ENCODE peak calls at places on chromosomes 7 and 10, in five cellular contexts. O is HCT116, R is K562, L is Panc1, M is HepG2. A is an unnamed sample.

GRCh38 chr7:117385340-117386124 is 41.8 kb downstream of the ASZ1 start:
- DNase-seq in O (peak), R (no peak), L (peak), M (no peak), A (no peak)

GRCh38 chr10:32163076-32163773 is 107.0 kb upstream of the KIF5B start:
- DNase-seq in O (no peak), R (no peak), L (no peak), M (no peak), A (no peak)

GRCh38 chr10:61896854-61897661 is 4.4 kb upstream of the ARID5B start:
- DNase-seq in O (peak), R (peak), L (peak), M (peak), A (peak)

GRCh38 chr7:81002471-81002870 is 83.6 kb upstream of the SEMA3C start:
- DNase-seq in O (no peak), R (no peak), L (no peak), M (no peak), A (no peak)

GRCh38 chr7:121313220-121313792 is 15.5 kb upstream of the WNT16 start:
- DNase-seq in O (no peak), R (no peak), L (no peak), M (no peak), A (no peak)

GRCh38 chr7:76430211-76430610 is 5.5 kb downstream of the ZP3 start:
- DNase-seq in O (no peak), R (no peak), L (no peak), M (no peak), A (no peak)

GRCh38 chr7:29569648-29570047 is 6.0 kb downstream of the PRR15 start:
- DNase-seq in O (no peak), R (no peak), L (no peak), M (peak), A (no peak)

GRCh38 chr10:104337527-104337984 is 709 bp downstream of the ITPRIP start:
- DNase-seq in O (no peak), R (peak), L (no peak), M (no peak), A (no peak)

GRCh38 chr10:71802235-71802634 is 28.9 kb upstream of the VSIR start:
- DNase-seq in O (no peak), R (no peak), L (no peak), M (no peak), A (no peak)

GRCh38 chr7:42476255-42476654 is 239.2 kb upstream of the GLI3 start:
- DNase-seq in O (no peak), R (no peak), L (no peak), M (no peak), A (no peak)

GRCh38 chr10:115093776-115094361 is 704 bp downstream of the ATRNL1 start:
- DNase-seq in O (no peak), R (no peak), L (no peak), M (no peak), A (peak)

GRCh38 chr10:74871595-74872382 is 45.4 kb downstream of the KAT6B start:
- DNase-seq in O (no peak), R (no peak), L (no peak), M (no peak), A (no peak)

GRCh38 chr10:91689731-91690168 is 56.9 kb upstream of the PPP1R3C start:
- DNase-seq in O (no peak), R (no peak), L (no peak), M (no peak), A (no peak)

GRCh38 chr7:3033136-3033535 is 10.5 kb downstream of the CARD11 start:
- DNase-seq in O (no peak), R (no peak), L (no peak), M (no peak), A (no peak)

GRCh38 chr7:128937271-128937646 is 468 bp upstream of the IRF5 start:
- DNase-seq in O (no peak), R (no peak), L (no peak), M (no peak), A (no peak)

GRCh38 chr10:13956826-13957225 is 370.1 kb downstream of the PRPF18 start:
- DNase-seq in O (no peak), R (peak), L (no peak), M (peak), A (no peak)

GRCh38 chr7:55056577-55057480 is 38.0 kb downstream of the EGFR start:
- DNase-seq in O (no peak), R (no peak), L (no peak), M (no peak), A (no peak)

GRCh38 chr10:108586424-108586823 is 1336.9 kb downstream of the XPNPEP1 start:
- DNase-seq in O (no peak), R (no peak), L (no peak), M (no peak), A (no peak)

GRCh38 chr7:96837583-96837982 is 127.9 kb upstream of the SEM1 start:
- DNase-seq in O (no peak), R (no peak), L (no peak), M (no peak), A (no peak)

GRCh38 chr7:122595885-122596284 is 103.0 kb downstream of the RNF133 start:
- DNase-seq in O (no peak), R (no peak), L (no peak), M (no peak), A (no peak)

GRCh38 chr7:1380211-1380815 is 79.0 kb downstream of the MICALL2 start:
- DNase-seq in O (no peak), R (no peak), L (no peak), M (no peak), A (no peak)

GRCh38 chr7:144513332-144513731 is 109.8 kb upstream of the NOBOX start:
- DNase-seq in O (peak), R (peak), L (peak), M (no peak), A (no peak)

GRCh38 chr7:96167424-96167823 is 154.5 kb downstream of the SLC25A13 start:
- DNase-seq in O (no peak), R (no peak), L (no peak), M (no peak), A (no peak)

GRCh38 chr10:60172363-60172990 is 217.2 kb downstream of the ANK3 start:
- DNase-seq in O (no peak), R (no peak), L (no peak), M (no peak), A (no peak)

GRCh38 chr10:108861181-108861754 is 1062.0 kb downstream of the XPNPEP1 start:
- DNase-seq in O (no peak), R (no peak), L (no peak), M (no peak), A (no peak)

GRCh38 chr7:124918662-124919061 is 11.0 kb downstream of the POT1 start:
- DNase-seq in O (no peak), R (no peak), L (no peak), M (no peak), A (no peak)

GRCh38 chr10:104255244-104255981 is 721 bp downstream of the GSTO1 start:
- DNase-seq in O (no peak), R (peak), L (no peak), M (peak), A (no peak)

DNA sequence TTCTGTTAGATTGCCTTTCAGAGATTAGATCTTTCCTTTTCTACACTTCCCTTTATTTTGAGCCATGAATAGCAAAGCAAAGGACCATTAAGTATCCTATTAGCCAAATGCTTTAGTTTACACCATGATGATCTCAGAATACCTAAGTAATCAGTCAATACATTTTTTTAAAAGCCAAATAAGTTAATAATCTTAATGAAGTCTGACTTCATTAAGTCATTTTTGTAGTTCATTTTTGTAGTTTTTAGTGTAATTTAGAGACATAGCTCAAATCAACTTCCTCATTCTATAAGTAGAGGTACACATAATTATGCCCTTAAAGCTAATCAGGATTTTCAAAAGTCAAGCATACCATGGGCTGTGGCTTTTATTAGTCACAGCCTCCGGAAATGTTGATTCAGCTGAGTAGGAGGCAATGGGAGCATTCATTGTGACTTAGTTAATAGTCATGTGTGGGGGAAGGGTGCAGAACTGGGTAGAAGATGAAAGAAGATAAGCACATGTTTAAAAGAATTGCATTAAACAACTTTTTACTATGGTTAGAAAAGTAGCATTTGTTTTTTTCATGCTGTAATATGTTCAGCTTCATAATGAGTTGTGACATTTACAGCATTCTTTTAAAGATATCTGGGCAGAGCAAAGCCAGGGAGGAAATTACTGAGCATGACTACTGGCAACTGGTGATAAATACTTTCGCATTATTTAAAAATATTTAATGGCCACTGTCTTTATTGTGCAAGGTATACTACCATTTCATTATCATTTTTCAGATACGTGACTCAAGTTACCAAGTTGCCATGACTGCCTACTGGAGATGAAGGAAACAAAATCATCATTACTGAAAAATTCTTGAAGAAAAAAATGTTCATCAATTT is 57.3 kb upstream of the CCDC71L start:
- DNase-seq in O (peak), R (peak), L (peak), M (peak), A (no peak)
- TF ChIP-seq SIN3A in O (peak), R (no peak), L (no peak), M (no peak), A (no peak)

DNA sequence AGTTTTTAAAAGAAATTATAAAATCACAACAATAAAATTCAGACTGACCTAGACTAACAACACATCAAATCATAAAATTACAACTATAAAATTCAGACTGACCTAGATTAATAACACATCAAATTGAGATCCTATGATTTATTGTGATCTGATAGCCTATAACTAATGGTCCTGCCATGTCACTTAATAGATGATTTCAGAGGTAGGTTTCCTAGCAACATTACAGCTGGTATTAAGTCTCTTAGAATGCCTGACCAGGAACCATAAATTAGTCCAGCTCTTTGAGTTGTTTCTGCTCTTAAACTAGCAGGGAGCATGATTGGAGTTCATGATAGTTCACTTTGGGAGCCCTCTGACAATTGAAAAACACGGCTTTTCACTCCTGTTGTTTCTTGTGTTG is 318.9 kb downstream of the BMPER start:
- DNase-seq in O (no peak), R (no peak), L (no peak), M (no peak), A (no peak)
- TF ChIP-seq SIN3A in O (no peak), R (no peak), L (no peak), M (no peak), A (no peak)

GRCh38 chr10:101940916-101941315 is 97.3 kb upstream of the KCNIP2 start:
- DNase-seq in O (no peak), R (no peak), L (no peak), M (no peak), A (no peak)

GRCh38 chr10:101938316-101939272 is 95.0 kb upstream of the KCNIP2 start:
- DNase-seq in O (peak), R (no peak), L (peak), M (no peak), A (no peak)

GRCh38 chr10:101941871-101942270 is 98.3 kb upstream of the KCNIP2 start:
- DNase-seq in O (no peak), R (no peak), L (no peak), M (no peak), A (no peak)

GRCh38 chr10:101939273-101939635 is 95.7 kb upstream of the KCNIP2 start:
- DNase-seq in O (peak), R (no peak), L (peak), M (no peak), A (no peak)

DNA sequence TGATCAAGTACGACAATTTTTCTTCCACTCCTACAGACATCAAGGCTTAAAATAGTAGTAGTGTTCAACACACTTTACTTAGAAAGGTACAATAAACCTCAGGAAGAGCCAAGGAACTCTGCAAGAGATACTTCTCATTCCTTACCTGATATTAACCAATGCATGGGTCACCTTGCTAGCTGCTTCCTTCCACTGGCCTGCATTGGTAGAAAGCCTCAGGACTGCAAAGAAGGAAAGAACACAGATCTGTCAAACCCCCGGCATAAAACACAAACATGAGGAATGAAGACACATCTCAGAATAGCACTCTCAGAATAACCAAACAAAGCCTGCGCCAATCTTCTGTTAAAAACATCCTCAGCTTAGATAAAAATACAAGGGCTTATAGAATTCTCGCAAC is 96.1 kb upstream of the KCNIP2 start:
- DNase-seq in O (no peak), R (no peak), L (no peak), M (no peak), A (no peak)
- TF ChIP-seq SIN3A in O (no peak), R (no peak), L (no peak), M (no peak), A (no peak)

DNA sequence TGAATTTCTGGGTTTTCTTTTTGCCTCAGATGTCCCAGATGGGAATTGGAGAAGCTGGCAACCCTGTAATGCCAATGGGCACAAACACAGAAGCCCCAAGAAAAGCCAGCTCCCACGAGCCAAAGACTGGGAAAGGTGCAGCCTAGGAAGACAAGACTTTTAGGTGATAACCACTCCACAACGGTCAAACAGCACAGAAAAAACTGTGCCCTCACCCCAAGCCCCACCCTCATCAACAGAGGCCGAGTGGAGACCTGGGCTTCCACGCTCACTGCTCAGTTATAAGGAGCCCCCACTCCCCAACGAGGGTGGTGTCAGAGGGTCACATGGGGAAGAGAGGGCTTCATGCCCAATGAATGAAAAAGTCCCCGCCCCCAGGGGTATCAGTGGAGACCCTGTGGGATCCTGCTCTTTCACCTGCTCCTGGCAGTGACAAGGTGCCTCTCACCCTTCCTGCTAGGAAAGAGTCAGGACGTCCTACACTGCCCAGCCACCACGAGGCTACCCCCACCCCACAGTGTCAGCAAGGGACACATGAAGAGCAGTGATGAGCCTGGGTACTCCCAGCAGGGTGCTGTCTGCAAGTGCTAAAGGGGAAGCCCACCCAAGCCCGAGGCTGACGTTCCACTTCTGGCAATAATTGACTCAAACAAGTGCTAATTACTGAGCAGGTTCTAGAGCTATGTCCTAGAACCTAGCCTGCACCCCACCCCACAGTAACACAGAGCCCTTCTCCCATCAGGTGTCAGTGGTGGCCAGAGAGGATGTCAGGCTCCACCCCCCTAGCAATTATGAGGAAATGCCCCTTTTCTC is 8.3 kb downstream of the TMEM273 start:
- DNase-seq in O (no peak), R (peak), L (no peak), M (no peak), A (no peak)
- TF ChIP-seq SIN3A in O (no peak), R (no peak), L (no peak), M (no peak), A (no peak)

GRCh38 chr10:44398747-44399477 is 14.0 kb upstream of the CXCL12 start:
- DNase-seq in O (no peak), R (no peak), L (no peak), M (no peak), A (no peak)

GRCh38 chr10:44395902-44396670 is 11.2 kb upstream of the CXCL12 start:
- DNase-seq in O (no peak), R (no peak), L (no peak), M (no peak), A (no peak)

GRCh38 chr10:44398271-44398670 is 13.4 kb upstream of the CXCL12 start:
- DNase-seq in O (no peak), R (no peak), L (no peak), M (no peak), A (no peak)

GRCh38 chr10:44396671-44397191 is 11.8 kb upstream of the CXCL12 start:
- DNase-seq in O (no peak), R (no peak), L (no peak), M (no peak), A (no peak)

DNA sequence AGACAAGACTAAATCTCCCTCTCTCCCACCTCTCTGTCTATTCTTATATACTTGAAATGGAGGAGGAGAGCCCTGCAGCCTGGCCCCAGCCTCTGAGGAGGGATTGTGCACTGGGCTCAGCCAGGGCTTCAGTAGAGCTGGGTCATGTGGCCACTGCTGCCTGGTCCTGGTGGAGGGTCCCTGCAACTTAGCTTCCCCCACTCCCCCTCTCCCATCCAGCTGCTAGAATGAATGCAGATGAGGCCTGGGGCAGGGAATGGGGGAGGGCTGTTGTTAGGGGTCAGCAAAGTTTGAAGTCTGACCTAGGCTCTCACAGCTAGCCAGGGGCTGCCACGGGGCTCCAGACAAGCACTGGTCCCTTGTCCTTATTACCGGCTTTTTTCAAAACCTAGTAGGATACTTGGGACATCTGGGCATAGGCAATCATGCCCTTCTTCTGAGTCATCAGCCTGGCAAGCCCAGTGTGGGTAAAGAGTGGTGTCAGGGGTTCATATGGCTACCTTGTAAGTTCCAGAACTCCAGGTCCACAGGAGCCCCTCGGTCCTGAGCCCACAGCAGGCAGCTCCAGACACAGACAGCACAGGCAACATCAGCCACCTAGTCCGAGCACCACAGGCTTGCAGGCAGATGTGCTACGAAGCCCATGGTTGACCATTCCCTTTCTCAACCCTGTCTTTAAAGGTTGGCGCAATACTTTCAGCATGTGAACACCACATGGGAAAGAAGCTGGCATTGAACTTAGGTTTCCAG is 12.8 kb upstream of the CXCL12 start:
- DNase-seq in O (no peak), R (no peak), L (no peak), M (no peak), A (no peak)
- TF ChIP-seq SIN3A in O (no peak), R (no peak), L (no peak), M (no peak), A (no peak)

GRCh38 chr7:20741801-20742200 is 44.9 kb downstream of the SP8 start:
- DNase-seq in O (no peak), R (no peak), L (no peak), M (no peak), A (no peak)
- TF ChIP-seq SIN3A in O (no peak), R (no peak), L (no peak), M (no peak), A (no peak)

DNA sequence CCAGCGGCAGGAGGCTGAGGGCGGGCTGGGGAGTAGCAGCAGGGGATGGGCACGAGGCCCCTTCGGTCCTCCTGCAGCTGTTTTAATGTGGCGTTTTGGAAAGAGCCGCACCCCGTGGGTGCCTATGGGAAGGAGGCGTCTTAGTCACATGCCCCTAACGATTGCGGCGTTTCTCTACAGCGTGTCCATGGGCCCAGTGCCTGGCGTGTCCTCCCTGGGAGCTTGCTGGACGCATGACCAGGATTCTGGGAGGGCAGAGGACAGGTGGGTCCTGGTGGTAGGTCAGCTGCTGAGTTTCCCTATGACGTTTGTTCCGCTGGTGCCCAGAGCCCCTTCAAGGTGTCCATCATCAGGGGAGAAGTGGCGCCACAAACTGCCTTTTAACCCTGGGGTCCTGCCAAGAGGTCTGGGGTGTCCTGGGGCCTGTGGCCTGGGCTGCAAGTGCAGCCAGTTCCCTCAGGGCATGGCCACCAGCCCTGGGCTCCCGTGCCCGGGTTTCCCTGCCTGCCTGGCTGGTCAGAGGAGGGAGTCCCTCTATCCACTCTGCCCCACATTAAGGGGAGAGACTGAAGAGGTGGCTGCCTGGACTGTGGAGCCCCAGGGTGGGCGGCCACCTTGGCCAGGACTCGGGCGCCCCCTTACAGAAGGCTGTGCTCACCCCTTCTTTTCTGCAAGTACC is 48.7 kb downstream of the PWWP2B start:
- DNase-seq in O (no peak), R (no peak), L (no peak), M (no peak), A (no peak)
- TF ChIP-seq SIN3A in O (no peak), R (no peak), L (no peak), M (no peak), A (no peak)

GRCh38 chr7:99707096-99707495 is 27.3 kb upstream of the CYP3A5 start:
- DNase-seq in O (no peak), R (no peak), L (no peak), M (no peak), A (no peak)
- TF ChIP-seq SIN3A in O (no peak), R (no peak), L (no peak), M (no peak), A (no peak)

GRCh38 chr10:129848571-129849451 is 115.3 kb downstream of the EBF3 start:
- DNase-seq in O (no peak), R (no peak), L (no peak), M (no peak), A (no peak)
- TF ChIP-seq SIN3A in O (no peak), R (no peak), L (no peak), M (no peak), A (no peak)

A was measured in H1.